ENCODE peak calls at places on chromosomes 3 and 15, in five cellular contexts. P is fibroblast of villous mesenchyme, U is activated gamma-delta T cell treated with Interleukin-2 at 50 U/mL for 16 hours, E is dorsolateral prefrontal cortex, O is HFF-Myc. F is an unnamed sample.

GRCh38 chr3:50450135-50450911 is 53.1 kb downstream of the CACNA2D2 start:
- DNase-seq in E (peak), U (peak), P (peak), O (no peak), F (peak)

GRCh38 chr15:79593119-79593869 is 161.2 kb downstream of the MINAR1 start:
- DNase-seq in O (no peak), U (no peak), P (peak), E (no peak), F (no peak)

GRCh38 chr3:69509288-69509687 is 123.4 kb upstream of the FRMD4B start:
- DNase-seq in O (no peak), U (no peak), E (no peak), P (no peak), F (no peak)

GRCh38 chr15:52005748-52006701 is 13.0 kb upstream of the MAPK6 start:
- DNase-seq in P (peak), E (no peak), U (no peak), O (no peak), F (no peak)

GRCh38 chr3:188584958-188585689 is 431.2 kb downstream of the LPP start:
- DNase-seq in E (no peak), P (peak), O (no peak), U (no peak), F (no peak)

GRCh38 chr3:110234831-110235230 is 836.8 kb upstream of the NECTIN3 start:
- DNase-seq in P (no peak), O (no peak), E (no peak), U (no peak), F (no peak)

GRCh38 chr3:87350367-87351199 is 74.2 kb upstream of the POU1F1 start:
- DNase-seq in P (peak), E (no peak), O (no peak), U (peak), F (peak)

GRCh38 chr15:46137443-46137842 is 502.6 kb downstream of the SQOR start:
- DNase-seq in O (no peak), U (no peak), E (no peak), P (peak), F (no peak)

GRCh38 chr3:52451237-52452083 is 2.4 kb downstream of the TNNC1 start:
- DNase-seq in U (no peak), O (no peak), E (no peak), P (no peak), F (no peak)

GRCh38 chr15:55685292-55685691 is 57.7 kb downstream of the PRTG start:
- DNase-seq in U (no peak), O (no peak), P (peak), E (no peak), F (no peak)

GRCh38 chr3:126319701-126320295 is 37.4 kb downstream of the KLF15 start:
- DNase-seq in U (no peak), O (no peak), P (no peak), E (no peak), F (no peak)

GRCh38 chr3:187935623-187936156 is 190.4 kb upstream of the BCL6 start:
- DNase-seq in P (no peak), O (no peak), E (no peak), U (peak), F (peak)

GRCh38 chr3:124787490-124788195 is 57.4 kb downstream of the UMPS start:
- DNase-seq in P (peak), O (no peak), U (no peak), E (no peak), F (no peak)

GRCh38 chr3:135260025-135260424 is 465.0 kb downstream of the EPHB1 start:
- DNase-seq in E (no peak), U (no peak), O (no peak), P (no peak), F (no peak)

GRCh38 chr15:62853114-62853832 is 189.3 kb upstream of the TPM1 start:
- DNase-seq in U (no peak), P (no peak), O (no peak), E (no peak), F (no peak)

GRCh38 chr3:173584093-173584833 is 186.7 kb downstream of the NLGN1 start:
- DNase-seq in E (no peak), O (peak), U (no peak), P (peak), F (no peak)

GRCh38 chr15:23647421-23648375 is at the start of gene MAGEL2:
- DNase-seq in E (no peak), O (no peak), P (no peak), U (no peak), F (no peak)

GRCh38 chr15:66573719-66574641 is 8.2 kb upstream of the LCTL start:
- DNase-seq in E (no peak), P (no peak), O (peak), U (no peak), F (no peak)

GRCh38 chr3:148643389-148643840 is 54.3 kb upstream of the AGTR1 start:
- DNase-seq in E (no peak), U (no peak), O (no peak), P (peak), F (no peak)

GRCh38 chr15:90872481-90873184 is 4.2 kb downstream of the FURIN start:
- DNase-seq in U (no peak), P (peak), O (peak), E (no peak), F (no peak)

GRCh38 chr15:80405554-80405850 is 1.3 kb downstream of the ARNT2 start:
- DNase-seq in O (no peak), U (no peak), E (no peak), P (no peak), F (no peak)

GRCh38 chr15:39997031-39997430 is 42.0 kb downstream of the SRP14 start:
- DNase-seq in O (no peak), P (no peak), E (no peak), U (no peak), F (no peak)

GRCh38 chr15:80789836-80790235 is 10.7 kb downstream of the CEMIP start:
- DNase-seq in P (no peak), U (no peak), E (no peak), O (no peak), F (no peak)

GRCh38 chr3:81581966-81582599 is 179.4 kb downstream of the GBE1 start:
- DNase-seq in P (peak), U (no peak), E (no peak), O (peak), F (no peak)

GRCh38 chr3:42036483-42036823 is 54.7 kb upstream of the TRAK1 start:
- DNase-seq in O (peak), P (peak), E (no peak), U (no peak), F (no peak)

GRCh38 chr3:108223928-108224327 is 1.7 kb upstream of the IFT57 start:
- DNase-seq in O (no peak), P (peak), U (no peak), E (no peak), F (no peak)

GRCh38 chr3:123586131-123586530 is 1.3 kb upstream of the HACD2 start:
- DNase-seq in U (no peak), P (peak), E (peak), O (peak), F (no peak)

GRCh38 chr3:1571736-1572135 is 478.9 kb downstream of the CNTN6 start:
- DNase-seq in P (no peak), O (no peak), U (no peak), E (no peak), F (no peak)